ENCODE peak calls at places on chromosomes 13 and 19, in ten cellular contexts. S is C1 segment of cervical spinal cord; M is activated CD4-positive, alpha-beta T cell treated with anti-CD3 and anti-CD28 coated beads, Interleukin-2, amount 50 U/mL, for 1 hour; P is right atrium auricular region; J is GF-D8; H is BJ; D is dorsolateral prefrontal cortex; N is HFFc6; F is IMR-90; C is stimulated activated CD8-positive, alpha-beta memory T cell treated with anti-CD3 and anti-CD28 coated beads, Interleukin-7, amount 100 ng/mL, for 4 hours. K is an unnamed sample.

GRCh38 chr13:44259045-44260042 is 114.3 kb upstream of the SERP2 start:
- DNase-seq in S (no peak), M (peak; percentile 64), P (no peak), J (peak; percentile 84), H (no peak), D (peak; percentile 20), N (no peak), F (peak; percentile 66), C (peak; percentile 70), K (no peak)

GRCh38 chr19:3104708-3104983 is 10.5 kb downstream of the GNA11 start:
- DNase-seq in S (no peak), M (no peak), P (no peak), J (no peak), H (no peak), D (no peak), N (no peak), F (no peak), C (no peak), K (no peak)

GRCh38 chr13:43405457-43405856 is 381.3 kb downstream of the ENOX1 start:
- DNase-seq in S (no peak), M (no peak), P (no peak), J (no peak), H (no peak), D (no peak), N (peak; percentile 57), F (peak; percentile 74), C (no peak), K (no peak)

GRCh38 chr13:40190656-40191100 is 475.8 kb downstream of the FOXO1 start:
- DNase-seq in S (peak; percentile 65), M (peak; percentile 68), P (peak; percentile 71), J (no peak), H (peak; percentile 29), D (no peak), N (peak; percentile 4), F (peak; percentile 12), C (peak; percentile 40), K (peak; percentile 70)

GRCh38 chr13:83221256-83221655 is 661.0 kb downstream of the SLITRK1 start:
- DNase-seq in S (no peak), M (no peak), P (no peak), J (no peak), H (no peak), D (no peak), N (peak; percentile 65), F (no peak), C (no peak), K (no peak)

GRCh38 chr19:4015705-4016402 is 8.3 kb downstream of the PIAS4 start:
- DNase-seq in S (no peak), M (no peak), P (no peak), J (no peak), H (no peak), D (peak; percentile 49), N (no peak), F (no peak), C (no peak), K (no peak)

GRCh38 chr13:79432992-79433391 is 26.9 kb upstream of the RBM26 start:
- DNase-seq in S (no peak), M (no peak), P (no peak), J (no peak), H (no peak), D (no peak), N (no peak), F (no peak), C (no peak), K (peak; percentile 53)

GRCh38 chr13:112679381-112679780 is 10.5 kb upstream of the ATP11A start:
- DNase-seq in S (no peak), M (no peak), P (no peak), J (no peak), H (no peak), D (no peak), N (no peak), F (no peak), C (no peak), K (no peak)

GRCh38 chr19:49570138-49570856 is 10.1 kb downstream of the NOSIP start:
- DNase-seq in S (peak; percentile 15), M (peak; percentile 66), P (peak; percentile 67), J (peak; percentile 56), H (no peak), D (no peak), N (peak; percentile 73), F (peak; percentile 84), C (no peak), K (no peak)

GRCh38 chr19:1648156-1648925 is 4.1 kb downstream of the TCF3 start:
- DNase-seq in S (no peak), M (no peak), P (no peak), J (no peak), H (no peak), D (no peak), N (no peak), F (no peak), C (no peak), K (no peak)

GRCh38 chr19:44753932-44754742 is 5.6 kb downstream of the BCL3 start:
- DNase-seq in S (peak; percentile 22), M (peak; percentile 50), P (peak; percentile 95), J (peak; percentile 75), H (no peak), D (no peak), N (peak; percentile 51), F (peak; percentile 77), C (peak; percentile 72), K (peak; percentile 23)

GRCh38 chr13:20442798-20443381 is 82.8 kb downstream of the CRYL1 start:
- DNase-seq in S (no peak), M (no peak), P (no peak), J (no peak), H (no peak), D (no peak), N (no peak), F (no peak), C (no peak), K (no peak)

GRCh38 chr19:35154535-35155406 is at the start of gene FXYD5:
- DNase-seq in S (no peak), M (peak; percentile 79), P (peak; percentile 85), J (peak; percentile 81), H (no peak), D (no peak), N (peak; percentile 78), F (peak; percentile 80), C (peak; percentile 81), K (no peak)

GRCh38 chr13:45481688-45482087 is 16.9 kb downstream of the COG3 start:
- DNase-seq in S (no peak), M (no peak), P (no peak), J (no peak), H (no peak), D (no peak), N (no peak), F (no peak), C (no peak), K (no peak)

GRCh38 chr19:31232871-31233270 is 116.4 kb downstream of the TSHZ3 start:
- DNase-seq in S (no peak), M (no peak), P (no peak), J (no peak), H (peak; percentile 93), D (no peak), N (peak; percentile 88), F (peak; percentile 96), C (no peak), K (no peak)

GRCh38 chr19:5950744-5951143 is 27.2 kb downstream of the RANBP3 start:
- DNase-seq in S (no peak), M (no peak), P (no peak), J (no peak), H (no peak), D (no peak), N (no peak), F (no peak), C (no peak), K (no peak)

GRCh38 chr19:31296741-31297390 is 52.4 kb downstream of the TSHZ3 start:
- DNase-seq in S (no peak), M (no peak), P (no peak), J (no peak), H (no peak), D (no peak), N (no peak), F (no peak), C (no peak), K (no peak)

GRCh38 chr19:29485293-29485692 is 40.5 kb upstream of the VSTM2B start:
- DNase-seq in S (no peak), M (no peak), P (peak; percentile 40), J (no peak), H (no peak), D (no peak), N (no peak), F (no peak), C (no peak), K (no peak)

GRCh38 chr13:46983881-46984280 is 87.0 kb upstream of the HTR2A start:
- DNase-seq in S (no peak), M (no peak), P (no peak), J (no peak), H (no peak), D (no peak), N (no peak), F (peak; percentile 76), C (no peak), K (no peak)

GRCh38 chr13:21034602-21035190 is 26.7 kb downstream of the LATS2 start:
- DNase-seq in S (no peak), M (no peak), P (peak; percentile 56), J (no peak), H (no peak), D (no peak), N (no peak), F (no peak), C (no peak), K (no peak)

GRCh38 chr13:39493966-39494365 is 109.0 kb downstream of the LHFPL6 start:
- DNase-seq in S (no peak), M (no peak), P (no peak), J (no peak), H (no peak), D (no peak), N (no peak), F (no peak), C (no peak), K (no peak)

GRCh38 chr13:113863511-113864302 is at the start of gene GAS6:
- DNase-seq in S (no peak), M (peak; percentile 15), P (no peak), J (no peak), H (no peak), D (peak; percentile 68), N (peak; percentile 46), F (no peak), C (peak; percentile 13), K (peak; percentile 39)

GRCh38 chr19:42092350-42092749 is 16.4 kb downstream of the ZNF574 start:
- DNase-seq in S (no peak), M (peak; percentile 38), P (no peak), J (peak; percentile 11), H (no peak), D (no peak), N (no peak), F (no peak), C (no peak), K (no peak)

GRCh38 chr19:39845621-39846175 is 481 bp downstream of the FBL start:
- DNase-seq in S (no peak), M (no peak), P (no peak), J (no peak), H (no peak), D (peak; percentile 7), N (no peak), F (no peak), C (no peak), K (no peak)

GRCh38 chr19:47045867-47046470 is 2.5 kb downstream of the TMEM160 start:
- DNase-seq in S (no peak), M (no peak), P (no peak), J (no peak), H (no peak), D (no peak), N (no peak), F (no peak), C (no peak), K (no peak)

GRCh38 chr13:73411067-73411809 is 352.4 kb downstream of the KLF5 start:
- DNase-seq in S (no peak), M (no peak), P (no peak), J (no peak), H (no peak), D (no peak), N (peak; percentile 14), F (peak; percentile 11), C (no peak), K (no peak)

GRCh38 chr19:3403489-3404323 is 37.3 kb downstream of the NFIC start:
- DNase-seq in S (peak; percentile 89), M (no peak), P (peak; percentile 97), J (no peak), H (peak; percentile 87), D (peak; percentile 60), N (peak; percentile 92), F (peak; percentile 97), C (no peak), K (peak; percentile 87)

GRCh38 chr13:95950103-95950502 is 103.1 kb downstream of the UGGT2 start:
- DNase-seq in S (no peak), M (no peak), P (no peak), J (no peak), H (no peak), D (no peak), N (no peak), F (no peak), C (no peak), K (no peak)